ENCODE peak calls at places on chromosomes 4 and X, in eight cellular contexts. B is GM23248, D is RWPE1, U is GM10248, P is HS-5, E is MM.1S, X is endodermal cell, W is frontal cortex. S is an unnamed sample.

GRCh38 chr4:53436251-53436650 is 58.8 kb downstream of the FIP1L1 start:
- DNase-seq in E (no peak), P (no peak), U (no peak), X (no peak), D (no peak), W (no peak), B (peak; percentile 68), S (no peak)

GRCh38 chrX:45756562-45756961 is 555.9 kb upstream of the DIPK2B start:
- DNase-seq in U (no peak), W (no peak), X (no peak), D (no peak), B (no peak), E (no peak), P (no peak), S (no peak)

GRCh38 chr4:166498541-166498940 is 625.5 kb downstream of the TLL1 start:
- DNase-seq in U (no peak), B (no peak), E (no peak), X (no peak), P (no peak), D (no peak), W (no peak), S (no peak)

GRCh38 chr4:173362666-173363065 is 8.1 kb upstream of the SAP30 start:
- DNase-seq in B (no peak), X (no peak), W (no peak), E (no peak), D (no peak), U (no peak), P (no peak), S (no peak)

GRCh38 chr4:57109847-57110634 is at the start of gene IGFBP7:
- DNase-seq in D (peak; percentile 69), W (peak; percentile 76), B (peak; percentile 79), X (peak; percentile 71), U (peak; percentile 24), P (no peak), E (peak; percentile 62), S (no peak)

GRCh38 chr4:165556383-165556782 is 177.6 kb downstream of the CPE start:
- DNase-seq in E (no peak), D (no peak), P (no peak), W (no peak), X (no peak), B (no peak), U (no peak), S (no peak)

GRCh38 chr4:53119685-53120084 is 246.2 kb downstream of the SCFD2 start:
- DNase-seq in B (peak; percentile 82), U (no peak), E (no peak), D (peak; percentile 22), X (peak; percentile 76), W (no peak), P (no peak), S (peak; percentile 14)

GRCh38 chr4:170990989-170991589 is 822.1 kb upstream of the GALNTL6 start:
- DNase-seq in E (peak; percentile 63), W (no peak), P (peak; percentile 3), D (no peak), B (peak; percentile 3), X (peak; percentile 80), U (peak; percentile 20), S (no peak)

GRCh38 chr4:90641856-90642599 is 514.8 kb downstream of the CCSER1 start:
- DNase-seq in W (no peak), X (no peak), P (peak; percentile 3), D (peak; percentile 0), B (no peak), U (no peak), E (no peak), S (no peak)

GRCh38 chr4:62548108-62548524 is 1348.0 kb downstream of the ADGRL3 start:
- DNase-seq in E (no peak), D (no peak), B (no peak), X (peak; percentile 64), U (no peak), W (no peak), P (no peak), S (no peak)

GRCh38 chr4:14855719-14856075 is 146.6 kb upstream of the CPEB2 start:
- DNase-seq in E (no peak), W (no peak), D (no peak), U (no peak), B (no peak), X (peak; percentile 17), P (no peak), S (no peak)

GRCh38 chrX:153905481-153906095 is 1.1 kb downstream of the AVPR2 start:
- DNase-seq in U (no peak), X (peak; percentile 38), P (no peak), W (no peak), B (no peak), D (no peak), E (no peak), S (no peak)

GRCh38 chr4:86220137-86220536 is 139.7 kb downstream of the MAPK10 start:
- DNase-seq in B (peak; percentile 84), X (no peak), W (no peak), D (peak; percentile 36), U (no peak), E (no peak), P (peak; percentile 56), S (no peak)

GRCh38 chrX:154541896-154542722 is 4.5 kb downstream of the G6PD start:
- DNase-seq in E (no peak), W (no peak), B (peak; percentile 79), U (no peak), X (no peak), P (no peak), D (peak; percentile 71), S (no peak)

GRCh38 chr4:152081024-152081423 is 320.2 kb upstream of the GATB start:
- DNase-seq in D (no peak), U (no peak), W (no peak), X (no peak), P (no peak), B (no peak), E (no peak), S (no peak)

GRCh38 chr4:107801766-107802211 is 22.9 kb upstream of the SGMS2 start:
- DNase-seq in D (peak; percentile 46), X (no peak), P (peak; percentile 30), U (no peak), E (no peak), W (no peak), B (peak; percentile 76), S (peak; percentile 80)

GRCh38 chr4:24278693-24279092 is 305.7 kb downstream of the DHX15 start:
- DNase-seq in U (no peak), W (no peak), P (no peak), D (no peak), E (no peak), B (no peak), X (no peak), S (no peak)

GRCh38 chr4:48939785-48940184 is 33.2 kb upstream of the OCIAD2 start:
- DNase-seq in W (no peak), E (no peak), P (peak; percentile 71), X (no peak), D (peak; percentile 90), B (peak; percentile 83), U (no peak), S (peak; percentile 75)

GRCh38 chr4:1465173-1466033 is 59.2 kb upstream of the NKX1-1 start:
- DNase-seq in E (no peak), D (no peak), P (no peak), W (no peak), B (no peak), U (no peak), X (no peak), S (no peak)

GRCh38 chr4:55507612-55508011 is 39.1 kb downstream of the CLOCK start:
- DNase-seq in W (no peak), X (no peak), D (no peak), U (no peak), P (no peak), E (no peak), B (peak; percentile 7), S (no peak)

GRCh38 chrX:17376381-17377046 is 1.5 kb downstream of the NHS start:
- DNase-seq in U (no peak), E (no peak), X (peak; percentile 61), P (no peak), W (no peak), D (no peak), B (peak; percentile 47), S (no peak)

GRCh38 chr4:80336582-80336981 is 1.1 kb downstream of the CFAP299 start:
- DNase-seq in D (peak; percentile 44), W (no peak), X (peak; percentile 80), P (no peak), U (no peak), E (peak; percentile 31), B (peak; percentile 56), S (no peak)

GRCh38 chr4:183130328-183131155 is 31.5 kb downstream of the WWC2 start:
- DNase-seq in X (no peak), W (no peak), E (no peak), U (no peak), P (no peak), B (peak; percentile 50), D (peak; percentile 38), S (peak; percentile 26)

GRCh38 chrX:151692825-151693224 is 2.4 kb upstream of the PRRG3 start:
- DNase-seq in E (no peak), B (no peak), X (no peak), W (no peak), D (no peak), U (no peak), P (no peak), S (no peak)

GRCh38 chr4:120870279-120870673 is 52.2 kb downstream of the PRDM5 start:
- DNase-seq in U (no peak), E (no peak), D (peak; percentile 6), B (no peak), X (peak; percentile 87), P (no peak), W (no peak), S (no peak)